ENCODE peak calls at places on chromosomes 5 and 9, in six cellular contexts. X is T1000; I is heart left ventricle; J is left ventricle myocardium inferior; O is activated CD4-positive, alpha-beta memory T cell treated with anti-CD3 and anti-CD28 coated beads, Interleukin-2, amount 10 ng/mL, durations not matched to agents 7 days and 5 days; T is HuH-7. Y is an unnamed sample.

GRCh38 chr5:64331597-64332277 is 166.1 kb downstream of the RNF180 start:
- DNase-seq in X (no peak), I (peak), J (peak), O (no peak), T (no peak), Y (peak)

GRCh38 chr5:151697452-151697851 is 10.7 kb upstream of the SPARC start:
- DNase-seq in X (no peak), I (no peak), J (no peak), O (no peak), T (no peak), Y (peak)

GRCh38 chr9:136228107-136228875 is 17.3 kb downstream of the QSOX2 start:
- DNase-seq in X (peak), I (no peak), J (no peak), O (no peak), T (no peak), Y (no peak)

GRCh38 chr9:42852133-42852532 is 668.7 kb downstream of the SPATA31A6 start:
- DNase-seq in X (peak), I (peak), J (no peak), O (no peak), T (no peak), Y (no peak)

GRCh38 chr9:72579190-72579589 is 57.8 kb downstream of the TMC1 start:
- DNase-seq in X (peak), I (peak), J (peak), O (no peak), T (no peak), Y (peak)

GRCh38 chr9:91502475-91502874 is 78.8 kb upstream of the NFIL3 start:
- DNase-seq in X (no peak), I (no peak), J (no peak), O (no peak), T (no peak), Y (no peak)

GRCh38 chr5:124906339-124907097 is 160.1 kb upstream of the ZNF608 start:
- DNase-seq in X (no peak), I (peak), J (peak), O (no peak), T (no peak), Y (peak)

GRCh38 chr9:127162046-127162445 is 39.6 kb upstream of the ANGPTL2 start:
- DNase-seq in X (no peak), I (no peak), J (no peak), O (peak), T (no peak), Y (no peak)

GRCh38 chr5:175894805-175895204 is 23.4 kb downstream of the CPLX2 start:
- DNase-seq in X (no peak), I (no peak), J (no peak), O (no peak), T (no peak), Y (no peak)

GRCh38 chr9:17229945-17230560 is 95.2 kb downstream of the CNTLN start:
- DNase-seq in X (no peak), I (no peak), J (no peak), O (no peak), T (no peak), Y (no peak)

GRCh38 chr5:131671409-131671808 is 36.4 kb upstream of the RAPGEF6 start:
- DNase-seq in X (no peak), I (no peak), J (no peak), O (no peak), T (no peak), Y (no peak)

GRCh38 chr5:108003178-108003577 is 332.4 kb upstream of the EFNA5 start:
- DNase-seq in X (no peak), I (no peak), J (no peak), O (no peak), T (peak), Y (no peak)

GRCh38 chr9:136740069-136740468 is 2.7 kb downstream of the LCN10 start:
- DNase-seq in X (no peak), I (no peak), J (no peak), O (no peak), T (no peak), Y (no peak)

GRCh38 chr9:71762900-71763653 is 5.2 kb downstream of the CEMIP2 start:
- DNase-seq in X (no peak), I (no peak), J (no peak), O (no peak), T (no peak), Y (no peak)

GRCh38 chr5:122412966-122413365 is 100.9 kb downstream of the SNCAIP start:
- DNase-seq in X (no peak), I (no peak), J (no peak), O (no peak), T (no peak), Y (no peak)

GRCh38 chr5:607541-608285 is 4.4 kb upstream of the CEP72 start:
- DNase-seq in X (no peak), I (no peak), J (no peak), O (no peak), T (no peak), Y (peak)

GRCh38 chr5:179614745-179615144 is 8.7 kb downstream of the HNRNPH1 start:
- DNase-seq in X (no peak), I (no peak), J (no peak), O (no peak), T (no peak), Y (no peak)

GRCh38 chr5:40395241-40395640 is 284.5 kb upstream of the PTGER4 start:
- DNase-seq in X (no peak), I (no peak), J (no peak), O (no peak), T (no peak), Y (no peak)

GRCh38 chr5:14420136-14420808 is 161.3 kb upstream of the OTULINL start:
- DNase-seq in X (no peak), I (no peak), J (no peak), O (no peak), T (no peak), Y (no peak)

GRCh38 chr9:94150890-94151660 is 66.8 kb downstream of the PTPDC1 start:
- DNase-seq in X (no peak), I (no peak), J (no peak), O (no peak), T (no peak), Y (no peak)

GRCh38 chr5:105392122-105392709 is 1829.6 kb upstream of the NUDT12 start:
- DNase-seq in X (no peak), I (no peak), J (no peak), O (no peak), T (peak), Y (no peak)

GRCh38 chr5:58666598-58667595 is 84.0 kb downstream of the RAB3C start:
- DNase-seq in X (no peak), I (no peak), J (no peak), O (no peak), T (no peak), Y (no peak)

GRCh38 chr5:7392401-7393024 is 3.4 kb upstream of the ADCY2 start:
- DNase-seq in X (no peak), I (no peak), J (no peak), O (no peak), T (peak), Y (no peak)

GRCh38 chr5:33148076-33148501 is 292.7 kb upstream of the TARS1 start:
- DNase-seq in X (peak), I (peak), J (peak), O (no peak), T (no peak), Y (no peak)

GRCh38 chr9:8855046-8855445 is 1055.5 kb upstream of the DMAC1 start:
- DNase-seq in X (no peak), I (no peak), J (no peak), O (no peak), T (no peak), Y (no peak)

GRCh38 chr5:168851902-168852321 is 272.7 kb upstream of the PANK3 start:
- DNase-seq in X (peak), I (no peak), J (no peak), O (peak), T (no peak), Y (no peak)

GRCh38 chr9:72037571-72037970 is 22.8 kb downstream of the C9orf57 start:
- DNase-seq in X (no peak), I (no peak), J (no peak), O (no peak), T (no peak), Y (no peak)

GRCh38 chr9:114282926-114283325 is 40.0 kb upstream of the ORM1 start:
- DNase-seq in X (peak), I (peak), J (peak), O (peak), T (no peak), Y (peak)